ENCODE peak calls at places on chromosomes 2 and 18, in six cellular contexts. O is neural progenitor cell, K is foreskin fibroblast, Y is sigmoid colon, A is IMR-90, M is uterus. H is an unnamed sample.

GRCh38 chr2:219482674-219483405 is 15.9 kb upstream of the GMPPA start:
- DNase-seq in O (no peak), K (no peak), Y (no peak), A (no peak), M (no peak), H (no peak)

GRCh38 chr2:144830543-144830942 is 310.6 kb upstream of the ZEB2 start:
- DNase-seq in O (no peak), K (no peak), Y (no peak), A (no peak), M (no peak), H (no peak)

GRCh38 chr2:104846182-104846954 is 7.5 kb upstream of the POU3F3 start:
- DNase-seq in O (no peak), K (no peak), Y (no peak), A (no peak), M (no peak), H (no peak)

GRCh38 chr18:23088343-23088742 is 46.9 kb upstream of the CABLES1 start:
- DNase-seq in O (no peak), K (no peak), Y (no peak), A (no peak), M (no peak), H (no peak)

GRCh38 chr2:96806468-96807126 is 9.5 kb upstream of the CNNM3 start:
- DNase-seq in O (no peak), K (no peak), Y (peak; percentile 29), A (peak; percentile 43), M (no peak), H (no peak)

GRCh38 chr2:168147858-168148794 is 99.3 kb downstream of the STK39 start:
- DNase-seq in O (no peak), K (no peak), Y (no peak), A (peak; percentile 11), M (no peak), H (no peak)

GRCh38 chr2:237859082-237859433 is 365 bp upstream of the RAMP1 start:
- DNase-seq in O (no peak), K (no peak), Y (peak; percentile 72), A (no peak), M (peak; percentile 42), H (no peak)

GRCh38 chr18:57561728-57562423 is 24.6 kb downstream of the FECH start:
- DNase-seq in O (peak; percentile 84), K (peak; percentile 76), Y (no peak), A (peak; percentile 55), M (no peak), H (peak; percentile 68)

GRCh38 chr2:64063454-64063853 is 44.2 kb upstream of the VPS54 start:
- DNase-seq in O (no peak), K (peak; percentile 7), Y (no peak), A (no peak), M (no peak), H (no peak)

GRCh38 chr2:150190546-150190945 is 296.9 kb downstream of the RND3 start:
- DNase-seq in O (no peak), K (no peak), Y (no peak), A (no peak), M (no peak), H (no peak)

GRCh38 chr2:234687718-234688475 is 191.0 kb upstream of the ARL4C start:
- DNase-seq in O (no peak), K (no peak), Y (no peak), A (no peak), M (no peak), H (no peak)

GRCh38 chr2:148848146-148848545 is 26.9 kb upstream of the KIF5C start:
- DNase-seq in O (no peak), K (no peak), Y (no peak), A (no peak), M (no peak), H (no peak)

GRCh38 chr2:48738806-48739205 is 16.7 kb downstream of the LHCGR start:
- DNase-seq in O (no peak), K (no peak), Y (no peak), A (peak; percentile 87), M (no peak), H (peak; percentile 80)

GRCh38 chr18:50614838-50615237 is 55.0 kb downstream of the MAPK4 start:
- DNase-seq in O (no peak), K (no peak), Y (no peak), A (no peak), M (no peak), H (peak; percentile 73)

GRCh38 chr2:233332125-233332524 is 22.2 kb upstream of the DGKD start:
- DNase-seq in O (no peak), K (no peak), Y (no peak), A (no peak), M (no peak), H (no peak)

GRCh38 chr2:11930211-11930761 is 183.9 kb downstream of the LPIN1 start:
- DNase-seq in O (no peak), K (peak; percentile 31), Y (no peak), A (no peak), M (no peak), H (peak; percentile 4)

GRCh38 chr2:195626507-195626906 is 30.5 kb upstream of the SLC39A10 start:
- DNase-seq in O (no peak), K (no peak), Y (no peak), A (no peak), M (no peak), H (no peak)

GRCh38 chr2:32135409-32135808 is 30.3 kb upstream of the SLC30A6 start:
- DNase-seq in O (no peak), K (peak; percentile 70), Y (no peak), A (peak; percentile 80), M (no peak), H (peak; percentile 73)

DNA sequence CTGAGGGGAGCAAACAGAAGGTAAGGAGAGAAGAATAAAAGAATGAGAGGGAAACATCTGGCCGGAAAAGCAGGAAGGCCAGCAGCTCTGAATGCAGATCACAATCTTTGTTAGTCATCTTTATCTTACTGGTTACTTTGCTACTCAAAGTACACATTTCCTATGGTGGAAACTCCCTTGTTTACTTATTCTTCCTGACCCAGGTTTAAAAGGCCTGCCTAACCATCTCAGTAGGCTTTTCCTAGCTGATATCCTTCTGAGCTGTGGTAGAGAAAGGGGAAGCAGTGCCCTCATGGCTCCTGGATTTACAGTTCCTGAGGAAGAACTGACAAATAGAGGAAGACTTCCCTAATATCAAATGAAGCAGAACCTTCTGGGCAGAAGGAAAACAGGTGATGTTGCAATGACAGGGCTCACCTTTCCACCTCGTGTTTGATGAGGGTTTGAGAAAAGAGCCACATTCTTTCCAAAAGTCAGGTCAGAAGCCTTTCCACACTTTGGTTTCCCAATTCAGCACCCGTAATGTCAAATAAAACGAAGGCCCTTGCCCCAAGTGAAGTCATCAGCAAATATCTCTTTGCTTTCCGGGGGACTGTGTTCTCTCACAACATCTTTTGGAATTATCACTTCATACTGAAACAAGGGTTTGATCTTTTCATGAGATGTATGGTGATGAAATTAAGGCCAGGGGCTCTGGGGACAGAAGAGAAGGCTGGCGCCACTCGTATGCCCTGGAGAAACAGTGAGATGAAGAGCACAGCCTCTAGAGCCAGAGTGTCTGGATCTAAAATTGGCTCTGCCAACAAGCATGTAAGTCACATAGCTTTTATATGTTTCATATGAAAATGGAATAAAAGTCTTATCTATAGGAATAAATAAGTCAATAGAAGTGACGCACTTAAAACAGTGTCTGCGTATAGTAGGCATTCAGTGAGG is 26.7 kb upstream of the APOB start:
- DNase-seq in O (no peak), K (no peak), Y (no peak), A (no peak), M (no peak), H (no peak)
- TF ChIP-seq CTCF in O (no peak), K (no peak), Y (no peak), A (no peak), M (no peak), H (no peak)

GRCh38 chr2:15043336-15044058 is 411.0 kb downstream of the LRATD1 start:
- DNase-seq in O (peak; percentile 31), K (peak; percentile 9), Y (peak; percentile 78), A (peak; percentile 30), M (no peak), H (no peak)
- H3K4me3 ChIP-seq in O (no peak overlapping the region), K (no peak overlapping the region), Y (no peak overlapping the region), A (no peak overlapping the region), M (no peak overlapping the region), H (no peak overlapping the region)

GRCh38 chr18:45212186-45213039 is 402.9 kb upstream of the SLC14A2 start:
- DNase-seq in O (peak; percentile 86), K (peak; percentile 82), Y (peak; percentile 90), A (peak; percentile 74), M (peak; percentile 66), H (peak; percentile 90)
- TF ChIP-seq CTCF in O (peak; percentile 99), K (peak; percentile 99), Y (peak; percentile 96), A (peak; percentile 100), M (peak; percentile 89), H (no peak)

DNA sequence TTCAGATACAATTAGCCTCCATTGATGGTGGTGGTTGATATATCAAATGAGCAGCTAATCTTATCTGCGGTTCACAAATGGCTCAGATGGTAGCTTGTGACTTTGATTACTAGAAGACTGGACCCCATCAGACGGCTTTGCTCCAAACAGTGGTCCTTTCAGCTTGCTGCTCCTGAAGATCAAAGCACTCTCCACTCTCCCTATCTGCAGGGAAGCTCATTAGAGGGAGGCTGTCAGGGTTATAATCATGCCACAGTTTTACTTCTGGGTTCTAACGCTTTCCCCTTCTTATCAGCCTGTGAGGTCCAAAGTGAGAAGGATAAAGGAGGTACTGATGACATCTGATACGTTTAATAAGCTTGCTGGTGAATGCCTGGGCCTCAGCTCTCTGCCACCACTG is 247.1 kb upstream of the NT5C1B start:
- DNase-seq in O (peak; percentile 18), K (no peak), Y (no peak), A (no peak), M (no peak), H (no peak)
- H3K4me3 ChIP-seq in O (no peak overlapping the region), K (no peak overlapping the region), Y (no peak overlapping the region), A (no peak overlapping the region), M (no peak overlapping the region), H (no peak overlapping the region)

DNA sequence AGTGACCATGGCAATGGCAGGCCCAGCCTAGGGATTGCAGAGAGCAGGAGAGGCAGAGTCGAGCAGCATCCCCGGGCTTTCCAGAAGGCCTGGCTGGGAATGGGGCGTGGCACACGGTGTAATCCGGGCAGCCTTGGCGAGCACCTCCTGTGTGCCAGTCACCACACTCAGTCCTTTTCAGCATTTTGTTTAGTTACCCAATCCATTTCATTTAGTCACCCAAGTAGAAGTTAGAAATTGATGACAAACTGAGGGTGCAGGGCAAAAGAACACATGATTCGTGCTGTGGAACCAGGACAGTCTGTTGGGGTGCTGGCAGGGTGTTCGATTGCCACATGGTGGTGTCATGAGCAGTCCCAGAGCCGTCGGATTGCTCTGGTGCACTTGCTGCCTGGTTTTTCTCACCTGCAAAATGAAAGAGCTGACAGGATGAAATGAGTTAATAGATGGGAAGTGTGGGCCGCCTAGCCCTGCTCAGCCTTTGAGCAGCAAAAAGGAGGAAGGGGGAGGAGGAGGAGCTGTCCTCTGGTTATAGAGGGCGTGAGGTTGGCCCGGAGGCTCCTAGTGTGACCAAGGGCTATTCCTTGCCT is 299.4 kb downstream of the AGAP1 start:
- DNase-seq in O (peak; percentile 42), K (peak; percentile 24), Y (peak; percentile 58), A (peak; percentile 24), M (no peak), H (peak; percentile 13)
- TF ChIP-seq CTCF in O (peak; percentile 53), K (peak; percentile 12), Y (peak; percentile 21), A (peak; percentile 22), M (no peak), H (peak; percentile 40)

GRCh38 chr2:218401834-218402370 is 2.2 kb downstream of the CTDSP1 start:
- DNase-seq in O (no peak), K (no peak), Y (peak; percentile 70), A (no peak), M (no peak), H (no peak)
- H3K4me3 ChIP-seq in O (no peak overlapping the region), K (peak overlapping the region; percentile 75), Y (peak overlapping the region; percentile 92), A (no peak overlapping the region), M (peak overlapping the region; percentile 95), H (peak overlapping the region; percentile 77)

GRCh38 chr18:37476182-37476581 is 89.4 kb downstream of the CELF4 start:
- DNase-seq in O (peak; percentile 73), K (peak; percentile 64), Y (no peak), A (peak; percentile 14), M (no peak), H (no peak)
- TF ChIP-seq CTCF in O (peak; percentile 87), K (peak; percentile 51), Y (no peak), A (peak; percentile 67), M (no peak), H (peak; percentile 58)

GRCh38 chr2:215847718-215848117 is 165.6 kb downstream of the MREG start:
- DNase-seq in O (no peak), K (peak; percentile 45), Y (no peak), A (peak; percentile 21), M (no peak), H (peak; percentile 57)
- H3K4me3 ChIP-seq in O (no peak overlapping the region), K (no peak overlapping the region), Y (no peak overlapping the region), A (no peak overlapping the region), M (no peak overlapping the region), H (no peak overlapping the region)

H was measured in fibroblast of pulmonary artery.